ENCODE peak calls at places on chromosomes 2 and 18, in nine cellular contexts. M, N, A, P, O, X, C, B and D are unnamed samples.

GRCh38 chr2:58853420-58853819 is 612.3 kb upstream of the FANCL start:
- DNase-seq in B (no peak), O (peak), C (no peak), M (no peak), X (no peak), A (no peak), P (no peak), N (no peak), D (no peak)

GRCh38 chr18:31512203-31512764 is 14.3 kb downstream of the DSG2 start:
- DNase-seq in X (no peak), M (no peak), B (peak), A (no peak), C (peak), N (no peak), O (no peak), P (no peak), D (no peak)

GRCh38 chr2:169329669-169330554 is 32.4 kb downstream of the LRP2 start:
- DNase-seq in A (no peak), N (no peak), P (no peak), M (no peak), X (no peak), O (no peak), B (no peak), C (no peak), D (no peak)

GRCh38 chr18:79779700-79780190 is 18.0 kb upstream of the KCNG2 start:
- DNase-seq in O (no peak), M (no peak), X (no peak), P (no peak), N (no peak), B (no peak), A (no peak), C (no peak), D (no peak)

GRCh38 chr18:80104364-80104779 is 4.7 kb upstream of the ADNP2 start:
- DNase-seq in O (peak), M (no peak), C (no peak), X (peak), A (no peak), P (no peak), N (no peak), B (no peak), D (no peak)

GRCh38 chr2:189254268-189254883 is 74.8 kb upstream of the COL5A2 start:
- DNase-seq in X (no peak), O (peak), B (no peak), M (no peak), A (no peak), C (no peak), N (no peak), P (no peak), D (no peak)

GRCh38 chr18:73118121-73118816 is 250.5 kb upstream of the NETO1 start:
- DNase-seq in M (no peak), N (no peak), O (no peak), X (no peak), P (no peak), C (peak), B (no peak), A (no peak), D (no peak)

GRCh38 chr2:38615237-38615636 is 12.5 kb upstream of the HNRNPLL start:
- DNase-seq in M (no peak), C (no peak), P (no peak), N (peak), X (no peak), B (no peak), O (no peak), A (no peak), D (no peak)

GRCh38 chr2:112159454-112159921 is 21.3 kb downstream of the FBLN7 start:
- DNase-seq in C (no peak), O (no peak), B (no peak), M (no peak), N (no peak), X (no peak), A (no peak), P (no peak), D (no peak)

GRCh38 chr2:110101280-110101844 is 14.3 kb downstream of the MALL start:
- DNase-seq in X (no peak), A (no peak), O (no peak), N (no peak), M (peak), C (peak), P (no peak), B (no peak), D (peak)

GRCh38 chr2:205708231-205708631 is 25.9 kb downstream of the NRP2 start:
- DNase-seq in N (no peak), X (no peak), B (no peak), A (no peak), O (no peak), P (no peak), M (no peak), C (peak), D (no peak)

GRCh38 chr18:37393945-37394609 is 171.5 kb downstream of the CELF4 start:
- DNase-seq in C (peak), X (peak), P (peak), N (peak), M (peak), B (peak), O (peak), A (no peak), D (peak)

GRCh38 chr2:42933824-42934254 is 141.5 kb upstream of the HAAO start:
- DNase-seq in A (no peak), P (no peak), O (no peak), C (no peak), M (no peak), X (no peak), N (no peak), B (no peak), D (no peak)

GRCh38 chr2:106982350-106982749 is 96.4 kb upstream of the ST6GAL2 start:
- DNase-seq in B (no peak), N (no peak), P (no peak), M (no peak), X (no peak), A (no peak), O (no peak), C (peak), D (no peak)

GRCh38 chr2:96329416-96329815 is 4.3 kb downstream of the ITPRIPL1 start:
- DNase-seq in O (no peak), P (no peak), C (peak), B (no peak), N (no peak), A (no peak), M (no peak), X (no peak), D (no peak)

GRCh38 chr2:9375857-9376428 is 47.4 kb downstream of the ITGB1BP1 start:
- DNase-seq in C (no peak), B (no peak), M (no peak), O (no peak), X (no peak), A (no peak), N (no peak), P (no peak), D (no peak)

GRCh38 chr2:207230261-207231105 is 64.7 kb upstream of the KLF7 start:
- DNase-seq in B (no peak), A (no peak), N (peak), X (peak), M (no peak), C (peak), P (no peak), O (peak), D (no peak)

GRCh38 chr2:134975281-134976009 is 56.8 kb downstream of the CCNT2 start:
- DNase-seq in M (no peak), A (no peak), C (no peak), P (no peak), B (no peak), O (no peak), N (no peak), X (no peak), D (no peak)

GRCh38 chr2:208183937-208184336 is 5.9 kb downstream of the C2orf80 start:
- DNase-seq in N (no peak), O (peak), X (no peak), B (no peak), P (no peak), C (no peak), M (no peak), A (no peak), D (no peak)

GRCh38 chr2:111028720-111029119 is 92.0 kb upstream of the BCL2L11 start:
- DNase-seq in C (no peak), X (no peak), A (no peak), O (no peak), B (no peak), M (no peak), P (no peak), N (peak), D (no peak)

GRCh38 chr18:8773980-8774379 is 68.6 kb downstream of the MTCL1 start:
- DNase-seq in C (no peak), X (no peak), N (no peak), O (no peak), M (no peak), P (no peak), A (no peak), B (no peak), D (no peak)

GRCh38 chr2:125526093-125526492 is 1129.9 kb upstream of the GYPC start:
- DNase-seq in M (no peak), B (no peak), N (no peak), P (no peak), A (no peak), C (no peak), X (no peak), O (no peak), D (no peak)

GRCh38 chr2:124647663-124648062 is 622.6 kb downstream of the CNTNAP5 start:
- DNase-seq in P (no peak), N (no peak), A (no peak), B (no peak), X (no peak), C (no peak), M (no peak), O (no peak), D (no peak)

GRCh38 chr2:86335865-86336321 is 1.5 kb downstream of the REEP1 start:
- DNase-seq in N (no peak), O (peak), P (no peak), M (no peak), B (peak), X (no peak), A (no peak), C (no peak), D (no peak)

GRCh38 chr2:233065954-233066470 is 5.9 kb downstream of the INPP5D start:
- DNase-seq in N (no peak), B (no peak), M (no peak), O (no peak), C (no peak), P (no peak), X (no peak), A (no peak), D (no peak)

GRCh38 chr18:79874553-79875530 is 76.6 kb downstream of the SLC66A2 start:
- DNase-seq in P (no peak), M (no peak), X (no peak), C (no peak), N (no peak), A (no peak), O (no peak), B (no peak), D (no peak)

GRCh38 chr2:217929294-217929671 is 73.5 kb downstream of the TNS1 start:
- DNase-seq in A (no peak), M (no peak), X (no peak), N (no peak), O (no peak), B (no peak), P (no peak), C (no peak), D (no peak)

GRCh38 chr2:114350186-114350725 is 92.2 kb upstream of the DPP10 start:
- DNase-seq in P (no peak), B (no peak), X (no peak), N (no peak), O (no peak), A (no peak), C (no peak), M (no peak), D (no peak)

GRCh38 chr2:105934467-105934866 is 189.8 kb downstream of the NCK2 start:
- DNase-seq in X (no peak), A (peak), M (no peak), C (no peak), P (no peak), B (peak), N (no peak), O (no peak), D (no peak)

GRCh38 chr2:119491776-119492525 is 32.3 kb downstream of the SCTR start:
- DNase-seq in X (no peak), C (peak), N (no peak), A (no peak), B (no peak), P (no peak), O (no peak), M (peak), D (no peak)

GRCh38 chr18:26435415-26436095 is 112.8 kb downstream of the KCTD1 start:
- DNase-seq in X (no peak), B (no peak), P (no peak), N (no peak), O (no peak), M (no peak), C (no peak), A (no peak), D (no peak)

GRCh38 chr2:219496781-219497494 is 1.8 kb upstream of the GMPPA start:
- DNase-seq in C (peak), B (no peak), X (peak), M (no peak), O (peak), N (no peak), P (no peak), A (no peak), D (no peak)

GRCh38 chr2:161761160-161761559 is 136.9 kb downstream of the SLC4A10 start:
- DNase-seq in C (no peak), X (no peak), O (no peak), P (no peak), N (no peak), A (no peak), B (no peak), M (no peak), D (no peak)

GRCh38 chr2:83069724-83070123 is 1389.4 kb downstream of the SUCLG1 start:
- DNase-seq in N (no peak), O (no peak), B (no peak), M (no peak), C (peak), A (no peak), P (no peak), X (no peak), D (no peak)

GRCh38 chr2:128468186-128468585 is 149.5 kb upstream of the HS6ST1 start:
- DNase-seq in B (no peak), N (no peak), O (peak), C (no peak), A (no peak), M (no peak), P (no peak), X (no peak), D (peak)

GRCh38 chr2:68448671-68449394 is 18.3 kb downstream of the FBXO48 start:
- DNase-seq in A (no peak), O (no peak), P (no peak), B (no peak), X (no peak), M (no peak), C (no peak), N (no peak), D (no peak)

GRCh38 chr18:4106407-4107033 is 348.6 kb downstream of the DLGAP1 start:
- DNase-seq in N (peak), A (peak), C (peak), O (peak), X (peak), M (no peak), P (peak), B (peak), D (peak)

GRCh38 chr18:64747803-64748202 is 598.9 kb upstream of the LINC00305 start:
- DNase-seq in M (no peak), X (no peak), N (no peak), C (no peak), P (no peak), O (peak), A (no peak), B (no peak), D (no peak)
- TF ChIP-seq CTCF in M (no peak), X (no peak), N (no peak), C (no peak), P (no peak), O (peak), A (no peak), B (no peak), D (no peak)

DNA sequence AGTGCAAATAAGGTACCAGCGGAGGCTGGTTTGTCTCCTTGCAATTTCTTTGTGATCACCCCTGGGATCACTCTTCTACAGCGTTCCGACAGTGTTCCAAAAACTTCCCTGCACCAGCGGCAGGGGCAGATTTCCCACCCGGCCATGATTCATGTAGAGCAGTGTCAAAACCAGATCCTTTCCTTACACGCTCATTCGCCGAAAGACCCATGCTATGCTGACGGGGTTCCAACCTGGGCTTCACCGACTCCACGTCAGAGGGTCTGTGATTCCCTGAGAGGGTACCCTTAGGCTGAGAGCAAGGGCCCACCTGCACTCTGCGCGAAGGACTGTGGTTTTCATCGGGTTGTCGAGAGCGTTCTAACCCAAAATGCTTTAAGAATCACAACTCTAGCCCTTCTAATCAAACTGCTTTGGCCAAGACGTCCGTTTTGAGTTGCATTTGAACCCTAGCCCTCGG is 379 bp upstream of the TTC27 start:
- DNase-seq in B (peak), M (no peak), A (peak), N (no peak), P (no peak), X (peak), C (no peak), O (peak), D (no peak)
- TF ChIP-seq CTCF in B (no peak), M (no peak), A (no peak), N (no peak), P (peak), X (no peak), C (peak), O (peak), D (no peak)

DNA sequence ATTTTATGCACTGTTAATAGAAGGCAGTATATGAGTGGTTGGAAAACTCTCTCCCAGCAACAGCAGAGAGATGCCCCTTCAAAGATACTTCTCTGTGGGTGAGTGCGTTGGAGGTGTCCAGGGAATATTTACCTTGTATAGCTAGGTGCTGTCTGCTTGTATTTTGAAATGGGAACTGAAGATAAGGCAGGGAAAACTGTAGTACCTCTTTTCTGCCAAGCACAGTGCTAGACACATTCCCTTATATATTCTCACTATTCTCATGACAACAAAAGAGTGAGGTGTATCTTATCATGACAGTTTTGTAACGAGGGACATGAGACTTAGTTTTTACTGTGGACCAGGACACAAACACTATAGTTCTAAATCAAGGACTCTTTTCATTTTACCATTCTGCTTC is 2.1 kb downstream of the TTC39C start:
- DNase-seq in M (no peak), P (no peak), O (no peak), B (no peak), N (no peak), C (peak), A (no peak), X (no peak), D (no peak)
- TF ChIP-seq CTCF in M (peak), P (peak), O (peak), B (peak), N (peak), C (peak), A (no peak), X (peak), D (no peak)

GRCh38 chr2:64455031-64455332 is 1.0 kb downstream of the LGALSL start:
- DNase-seq in M (no peak), P (no peak), N (no peak), C (no peak), O (no peak), X (no peak), A (no peak), B (no peak), D (no peak)

GRCh38 chr2:64455545-64455944 is 1.6 kb downstream of the LGALSL start:
- DNase-seq in X (no peak), N (no peak), O (no peak), B (no peak), A (no peak), P (no peak), C (no peak), M (no peak), D (no peak)

GRCh38 chr2:64459575-64459974 is 5.6 kb downstream of the LGALSL start:
- DNase-seq in C (no peak), A (no peak), B (no peak), X (no peak), P (no peak), O (no peak), M (no peak), N (no peak), D (no peak)

GRCh38 chr2:64456298-64456697 is 2.3 kb downstream of the LGALSL start:
- DNase-seq in C (no peak), O (no peak), P (no peak), B (no peak), M (no peak), A (no peak), N (no peak), X (no peak), D (no peak)

DNA sequence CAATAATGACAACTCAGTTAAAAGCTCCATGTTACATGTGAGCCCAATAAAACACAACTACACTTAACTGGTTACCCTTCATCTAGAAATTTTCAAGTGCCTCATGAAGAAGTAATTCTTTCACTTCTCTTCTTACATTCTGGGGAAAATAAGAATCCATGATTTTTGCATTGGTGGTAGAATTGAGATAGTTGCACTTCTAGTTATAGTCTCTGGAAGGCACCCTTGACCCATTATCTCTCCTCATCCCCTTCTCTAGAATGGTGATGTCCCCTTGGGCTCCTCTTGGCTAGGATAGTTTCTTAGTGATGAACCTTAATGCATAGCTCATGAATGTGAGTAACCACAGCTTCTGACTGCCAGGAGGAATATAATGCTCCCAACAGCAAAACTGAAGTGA is 3.6 kb downstream of the LGALSL start:
- DNase-seq in C (no peak), O (no peak), A (no peak), N (no peak), P (no peak), M (no peak), B (no peak), X (no peak), D (no peak)
- TF ChIP-seq CTCF in C (no peak), O (no peak), A (no peak), N (peak), P (no peak), M (no peak), B (no peak), X (no peak), D (no peak)

GRCh38 chr2:238513346-238513745 is 86.6 kb downstream of the ASB1 start:
- DNase-seq in P (no peak), M (no peak), X (peak), C (peak), N (peak), A (no peak), B (peak), O (peak), D (no peak)
- TF ChIP-seq CTCF in P (peak), M (peak), X (peak), C (peak), N (peak), A (no peak), B (peak), O (peak), D (peak)